ENCODE peak calls at places on chromosomes 6 and 20, in eight cellular contexts. I, F, C, K, A, D, M and E are unnamed samples.

GRCh38 chr20:2302369-2302768 is 6.6 kb downstream of the TGM3 start:
- DNase-seq in F (no peak), C (no peak), M (no peak), D (no peak), I (no peak), K (peak; percentile 15), A (peak; percentile 8), E (no peak)

GRCh38 chr6:39335780-39336541 is 13.5 kb upstream of the KCNK16 start:
- DNase-seq in C (no peak), M (no peak), K (no peak), I (no peak), D (no peak), F (peak; percentile 2), A (no peak), E (no peak)

GRCh38 chr6:37170273-37171140 is 555 bp downstream of the PIM1 start:
- DNase-seq in I (no peak), A (no peak), M (no peak), D (peak; percentile 44), C (peak; percentile 75), F (no peak), K (peak; percentile 72), E (peak; percentile 63)

GRCh38 chr6:107114872-107115694 is at the start of gene BEND3:
- DNase-seq in F (no peak), M (no peak), C (peak; percentile 47), D (peak; percentile 5), K (peak; percentile 69), A (peak; percentile 67), I (no peak), E (peak; percentile 56)

GRCh38 chr20:38298768-38299288 is 5.1 kb upstream of the BPI start:
- DNase-seq in K (no peak), I (no peak), C (peak; percentile 78), M (no peak), A (no peak), D (no peak), F (peak; percentile 79), E (no peak)

GRCh38 chr20:21640556-21640955 is 64.9 kb upstream of the PAX1 start:
- DNase-seq in D (peak; percentile 49), A (peak; percentile 32), C (no peak), F (no peak), K (peak; percentile 81), M (no peak), I (no peak), E (peak; percentile 34)

GRCh38 chr6:45590751-45591184 is 213.0 kb upstream of the SUPT3H start:
- DNase-seq in F (peak; percentile 83), M (no peak), D (peak; percentile 35), K (no peak), A (no peak), I (peak; percentile 68), C (no peak), E (peak; percentile 50)

GRCh38 chr6:145842693-145843546 is 28.3 kb upstream of the FBXO30 start:
- DNase-seq in K (no peak), A (no peak), I (no peak), C (peak; percentile 25), D (no peak), M (no peak), F (peak; percentile 42), E (no peak)

GRCh38 chr6:43138267-43138666 is 32.8 kb upstream of the SRF start:
- DNase-seq in I (no peak), M (no peak), K (no peak), F (no peak), A (no peak), C (no peak), D (no peak), E (no peak)

GRCh38 chr20:33401922-33402369 is 627 bp upstream of the CDK5RAP1 start:
- DNase-seq in K (no peak), C (peak; percentile 55), A (peak; percentile 67), F (no peak), M (no peak), I (no peak), D (no peak), E (peak; percentile 22)

GRCh38 chr6:111087871-111088667 is 766 bp downstream of the SLC16A10 start:
- DNase-seq in M (no peak), D (no peak), C (peak; percentile 6), F (no peak), A (no peak), I (no peak), K (peak; percentile 73), E (peak; percentile 10)

GRCh38 chr6:34001706-34002645 is 143.9 kb downstream of the GRM4 start:
- DNase-seq in C (no peak), K (peak; percentile 41), I (no peak), D (no peak), F (no peak), M (no peak), A (no peak), E (no peak)

GRCh38 chr20:41249371-41249770 is 68.2 kb downstream of the ZHX3 start:
- DNase-seq in K (no peak), A (peak; percentile 38), C (peak; percentile 93), F (peak; percentile 88), I (peak; percentile 88), M (no peak), D (peak; percentile 83), E (peak; percentile 49)

GRCh38 chr6:133854167-133854632 is 34.7 kb upstream of the TCF21 start:
- DNase-seq in F (no peak), A (no peak), M (no peak), K (peak; percentile 74), C (no peak), I (no peak), D (no peak), E (no peak)

GRCh38 chr6:108243836-108244235 is 17.0 kb downstream of the SNX3 start:
- DNase-seq in C (peak; percentile 17), I (peak; percentile 18), A (no peak), M (no peak), D (no peak), K (no peak), F (no peak), E (no peak)

GRCh38 chr6:117555882-117556498 is 46.3 kb downstream of the GOPC start:
- DNase-seq in M (no peak), A (peak; percentile 51), C (peak; percentile 43), F (peak; percentile 52), D (peak; percentile 76), K (peak; percentile 40), I (no peak), E (peak; percentile 45)

GRCh38 chr6:84618046-84618752 is 146.2 kb downstream of the TBX18 start:
- DNase-seq in K (no peak), C (peak; percentile 92), M (no peak), I (peak; percentile 90), D (peak; percentile 81), A (no peak), F (peak; percentile 87), E (no peak)

GRCh38 chr6:144466716-144467115 is 181.6 kb downstream of the UTRN start:
- DNase-seq in K (no peak), D (no peak), C (no peak), I (no peak), A (no peak), M (no peak), F (no peak), E (no peak)

GRCh38 chr20:41774291-41774690 is 156.1 kb upstream of the CHD6 start:
- DNase-seq in I (no peak), M (no peak), A (no peak), F (no peak), C (no peak), D (no peak), K (no peak), E (no peak)

GRCh38 chr20:18011951-18012645 is 43.3 kb downstream of the MGME1 start:
- DNase-seq in C (no peak), I (no peak), M (no peak), F (no peak), K (no peak), D (no peak), A (no peak), E (no peak)

GRCh38 chr6:149508485-149508884 is 23.7 kb upstream of the ZC3H12D start:
- DNase-seq in A (no peak), C (no peak), F (no peak), I (peak; percentile 33), M (no peak), K (no peak), D (no peak), E (no peak)

GRCh38 chr6:335572-335971 is 43.3 kb downstream of the DUSP22 start:
- DNase-seq in C (no peak), I (no peak), K (no peak), F (no peak), M (no peak), A (no peak), D (no peak), E (no peak)

GRCh38 chr6:44100088-44100550 is 27.1 kb downstream of the MRPL14 start:
- DNase-seq in I (no peak), M (no peak), C (peak; percentile 67), A (peak; percentile 53), F (peak; percentile 28), K (peak; percentile 53), D (peak; percentile 67), E (peak; percentile 33)

GRCh38 chr20:53503517-53503919 is 90.1 kb downstream of the ZNF217 start:
- DNase-seq in D (no peak), I (no peak), A (no peak), F (no peak), K (no peak), M (no peak), C (no peak), E (no peak)

GRCh38 chr20:19929749-19930148 is 87.4 kb upstream of the NAA20 start:
- DNase-seq in F (peak; percentile 74), D (no peak), K (no peak), I (no peak), C (peak; percentile 14), A (no peak), M (no peak), E (peak; percentile 43)
- H3K27ac ChIP-seq in F (no peak overlapping the region), D (no peak overlapping the region), K (no peak overlapping the region), I (no peak overlapping the region), C (no peak overlapping the region), A (no peak overlapping the region), M (no peak overlapping the region), E (no peak overlapping the region)

GRCh38 chr6:4299476-4299875 is 164.1 kb upstream of the ECI2 start:
- DNase-seq in A (no peak), D (peak; percentile 57), I (no peak), M (no peak), F (peak; percentile 38), K (no peak), C (peak; percentile 32), E (no peak)
- TF ChIP-seq EZH2 in A (no peak), D (no peak), I (no peak), M (no peak), F (no peak), K (no peak), C (no peak), E (no peak)

DNA sequence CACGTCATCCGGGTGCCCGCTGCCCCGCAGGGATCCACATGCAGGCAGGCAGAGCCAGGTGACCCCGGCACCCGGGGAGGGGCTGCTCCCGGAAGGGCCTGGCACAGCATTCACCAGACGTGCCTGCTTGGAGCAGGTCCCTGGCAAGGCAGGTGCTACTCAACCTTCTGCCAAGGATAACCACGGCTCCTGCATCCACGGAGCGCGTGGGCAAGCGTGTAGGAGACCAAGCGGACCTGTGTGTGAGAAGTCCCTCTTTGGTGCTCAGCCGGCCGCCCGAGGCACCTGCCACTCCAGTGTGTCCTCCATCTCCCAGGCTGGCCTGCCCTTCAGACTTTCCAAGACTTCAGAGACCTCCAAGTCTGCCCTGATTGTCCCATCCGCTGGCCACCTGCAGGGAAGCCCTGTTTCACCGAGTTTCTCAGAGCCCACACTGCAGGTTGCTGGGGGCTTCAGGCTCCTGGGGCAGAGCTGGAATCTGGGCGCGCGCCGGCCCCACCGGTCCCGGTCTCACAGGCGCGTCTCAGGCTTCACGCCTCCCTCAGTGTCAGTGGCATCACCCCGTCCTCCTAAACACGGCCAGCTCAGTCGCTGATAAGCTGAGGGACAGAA is 124.3 kb downstream of the DLL1 start:
- DNase-seq in K (no peak), D (no peak), I (no peak), F (no peak), M (no peak), A (no peak), C (no peak), E (no peak)
- H3K27ac ChIP-seq in K (no peak overlapping the region), D (no peak overlapping the region), I (no peak overlapping the region), F (no peak overlapping the region), M (no peak overlapping the region), A (no peak overlapping the region), C (no peak overlapping the region), E (no peak overlapping the region)

GRCh38 chr20:940926-941325 is 24.8 kb upstream of the ANGPT4 start:
- DNase-seq in I (no peak), A (no peak), D (no peak), C (no peak), M (no peak), K (no peak), F (no peak), E (no peak)
- TF ChIP-seq EZH2 in I (no peak), A (no peak), D (no peak), C (no peak), M (no peak), K (no peak), F (no peak), E (no peak)